ENCODE peak calls at places on chromosomes 5 and 9, in nine cellular contexts. E, A, W, L, O, R, H, I and Q are unnamed samples.

GRCh38 chr9:69981686-69982450 is 61.8 kb upstream of the MAMDC2 start:
- DNase-seq in E (no peak), A (no peak), W (no peak), L (peak), O (no peak), R (peak), H (peak), I (peak), Q (no peak)

GRCh38 chr5:2752059-2752874 is 790 bp upstream of the IRX2 start:
- DNase-seq in E (no peak), A (no peak), W (no peak), L (peak), O (peak), R (peak), H (no peak), I (no peak), Q (no peak)

GRCh38 chr5:91307023-91307422 is 76.1 kb downstream of the ARRDC3 start:
- DNase-seq in E (no peak), A (no peak), W (peak), L (peak), O (no peak), R (peak), H (peak), I (peak), Q (no peak)

GRCh38 chr5:115577329-115577728 is 24.9 kb downstream of the TICAM2 start:
- DNase-seq in E (no peak), A (no peak), W (no peak), L (peak), O (no peak), R (peak), H (no peak), I (peak), Q (no peak)

GRCh38 chr5:178346607-178347334 is 114.2 kb upstream of the PHYKPL start:
- DNase-seq in E (no peak), A (no peak), W (no peak), L (no peak), O (no peak), R (no peak), H (no peak), I (no peak), Q (no peak)

GRCh38 chr5:43063731-43064171 is 23.6 kb upstream of the ANXA2R start:
- DNase-seq in E (no peak), A (no peak), W (peak), L (peak), O (peak), R (peak), H (no peak), I (no peak), Q (no peak)

GRCh38 chr5:39714036-39714698 is 289.4 kb upstream of the DAB2 start:
- DNase-seq in E (peak), A (peak), W (peak), L (peak), O (peak), R (peak), H (peak), I (peak), Q (peak)

GRCh38 chr9:98184326-98184725 is 8.1 kb downstream of the CORO2A start:
- DNase-seq in E (no peak), A (no peak), W (no peak), L (no peak), O (no peak), R (no peak), H (no peak), I (no peak), Q (no peak)

GRCh38 chr5:159096555-159097460 is 2.9 kb downstream of the EBF1 start:
- DNase-seq in E (no peak), A (no peak), W (no peak), L (no peak), O (no peak), R (no peak), H (no peak), I (no peak), Q (peak)

GRCh38 chr5:54455413-54456157 is at the start of gene HSPB3:
- DNase-seq in E (no peak), A (no peak), W (no peak), L (peak), O (no peak), R (peak), H (peak), I (no peak), Q (no peak)

GRCh38 chr5:36950586-36951457 is 74.3 kb downstream of the NIPBL start:
- DNase-seq in E (no peak), A (no peak), W (no peak), L (peak), O (no peak), R (peak), H (peak), I (peak), Q (no peak)

GRCh38 chr9:96418920-96419690 is 935 bp upstream of the ZNF367 start:
- DNase-seq in E (peak), A (peak), W (peak), L (peak), O (peak), R (peak), H (peak), I (peak), Q (peak)

GRCh38 chr9:116275418-116276295 is 122.1 kb downstream of the PAPPA start:
- DNase-seq in E (no peak), A (no peak), W (no peak), L (no peak), O (no peak), R (peak), H (peak), I (no peak), Q (peak)

GRCh38 chr5:143683459-143683858 is 128.5 kb upstream of the HMHB1 start:
- DNase-seq in E (no peak), A (no peak), W (peak), L (peak), O (no peak), R (no peak), H (no peak), I (peak), Q (no peak)

DNA sequence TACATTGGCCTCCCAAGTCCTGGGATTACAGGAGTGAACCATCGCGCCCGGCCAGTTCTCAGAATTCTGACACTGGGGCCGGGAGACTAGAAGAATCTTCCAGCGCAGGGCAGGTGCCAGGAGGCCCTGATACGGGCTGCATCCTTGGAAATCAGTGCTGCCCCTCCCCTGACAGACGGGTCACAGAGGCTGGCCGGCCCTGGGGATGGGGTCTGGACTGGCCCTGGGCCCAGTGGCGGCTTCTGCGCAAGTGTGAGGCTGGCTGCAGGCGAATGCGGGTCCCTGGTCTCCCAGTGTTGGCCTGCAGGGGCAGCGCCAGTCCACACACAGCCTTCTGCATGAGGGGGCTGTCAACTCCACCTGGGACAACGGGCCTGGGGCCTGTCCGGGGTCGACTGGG is 831 bp upstream of the TBC1D9B start:
- DNase-seq in E (peak), A (peak), W (no peak), L (no peak), O (no peak), R (no peak), H (no peak), I (no peak), Q (peak)
- TF ChIP-seq CTCF in E (no peak), A (peak), W (no peak), L (no peak), O (peak), R (peak), H (peak), I (peak), Q (peak)

GRCh38 chr9:546235-546634 is 295.3 kb upstream of the DMRT1 start:
- DNase-seq in E (no peak), A (no peak), W (no peak), L (peak), O (no peak), R (no peak), H (no peak), I (peak), Q (no peak)

GRCh38 chr9:549425-549997 is 292.0 kb upstream of the DMRT1 start:
- DNase-seq in E (no peak), A (no peak), W (no peak), L (no peak), O (no peak), R (no peak), H (no peak), I (no peak), Q (no peak)

GRCh38 chr9:545480-545879 is 296.0 kb upstream of the DMRT1 start:
- DNase-seq in E (peak), A (no peak), W (no peak), L (peak), O (no peak), R (no peak), H (no peak), I (no peak), Q (no peak)

GRCh38 chr9:547309-547708 is 294.2 kb upstream of the DMRT1 start:
- DNase-seq in E (no peak), A (no peak), W (no peak), L (no peak), O (no peak), R (no peak), H (no peak), I (no peak), Q (no peak)

DNA sequence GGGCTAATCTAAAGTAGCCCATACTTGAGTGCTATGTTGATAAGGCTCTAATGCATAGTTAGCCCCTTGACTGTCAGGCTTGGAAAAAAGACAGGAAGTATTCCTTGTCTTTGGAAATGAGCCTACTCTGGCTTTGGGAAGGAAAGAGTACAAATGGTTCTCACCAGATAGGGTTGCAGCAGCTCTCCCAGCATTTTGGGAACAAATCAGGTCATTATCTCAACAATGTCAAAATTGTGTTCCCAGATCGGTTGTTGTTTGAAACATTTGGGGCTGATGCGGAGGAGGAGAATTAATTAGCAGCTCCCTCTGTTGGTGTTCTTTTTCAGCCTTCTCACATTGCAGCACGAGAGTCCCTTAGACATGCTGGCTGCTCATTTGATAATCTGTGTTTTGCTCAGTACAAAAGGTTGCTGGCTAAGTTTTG is 294.7 kb upstream of the DMRT1 start:
- DNase-seq in E (no peak), A (no peak), W (peak), L (peak), O (peak), R (peak), H (no peak), I (peak), Q (no peak)
- TF ChIP-seq CTCF in E (peak), A (peak), W (peak), L (peak), O (peak), R (peak), H (peak), I (peak), Q (peak)

DNA sequence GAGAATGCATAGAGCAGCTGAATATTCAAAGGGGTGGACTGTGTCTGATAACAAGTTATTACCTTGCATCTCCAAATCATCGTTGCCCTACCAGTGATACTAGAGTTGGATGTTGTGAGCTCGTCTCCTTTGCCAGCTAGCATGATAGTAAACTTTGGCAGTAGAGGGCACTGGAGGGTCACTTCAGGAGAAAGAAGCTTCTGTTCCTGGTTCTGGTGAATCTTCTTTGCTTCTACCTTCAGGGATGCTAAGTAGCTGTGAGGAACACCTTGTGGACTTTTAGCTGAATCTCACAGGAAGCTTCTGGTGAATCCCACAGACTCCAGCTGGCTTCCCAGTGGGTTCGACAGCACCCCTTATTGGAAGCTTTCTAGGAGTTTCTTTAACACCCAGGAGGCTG is 626.6 kb upstream of the SGCD start:
- DNase-seq in E (no peak), A (no peak), W (peak), L (peak), O (peak), R (no peak), H (no peak), I (no peak), Q (no peak)
- TF ChIP-seq CTCF in E (no peak), A (no peak), W (peak), L (no peak), O (peak), R (no peak), H (peak), I (no peak), Q (peak)

GRCh38 chr5:53114988-53115387 is 5.4 kb upstream of the MOCS2 start:
- DNase-seq in E (no peak), A (no peak), W (peak), L (peak), O (no peak), R (peak), H (peak), I (peak), Q (no peak)
- TF ChIP-seq CTCF in E (no peak), A (peak), W (peak), L (peak), O (peak), R (peak), H (peak), I (peak), Q (peak)